ENCODE peak calls at places on chromosomes 6 and 20, in five cellular contexts. One of them, this sample, is unnamed.

GRCh38 chr20:46830886-46831632 is 63.6 kb upstream of the EYA2 start:
- DNase-seq in PC-9: no peak
- DNase-seq in neural progenitor cell: no peak
- DNase-seq in IMR-90: no peak
- DNase-seq in hepatocyte: no peak
- DNase-seq in this sample: no peak

GRCh38 chr20:55515831-55516230 is 489.5 kb downstream of the CBLN4 start:
- DNase-seq in IMR-90: no peak
- DNase-seq in neural progenitor cell: no peak
- DNase-seq in hepatocyte: peak; percentile 13
- DNase-seq in PC-9: no peak
- DNase-seq in this sample: no peak

GRCh38 chr6:47357827-47358226 is 48.1 kb upstream of the TNFRSF21 start:
- DNase-seq in IMR-90: no peak
- DNase-seq in PC-9: no peak
- DNase-seq in neural progenitor cell: no peak
- DNase-seq in hepatocyte: no peak
- DNase-seq in this sample: no peak

GRCh38 chr6:11277275-11278206 is 45.1 kb upstream of the NEDD9 start:
- DNase-seq in neural progenitor cell: peak; percentile 75
- DNase-seq in IMR-90: peak; percentile 82
- DNase-seq in hepatocyte: peak; percentile 40
- DNase-seq in PC-9: peak; percentile 56
- DNase-seq in this sample: peak; percentile 93

GRCh38 chr20:59945731-59946130 is 5.5 kb downstream of the FAM217B start:
- DNase-seq in neural progenitor cell: peak; percentile 19
- DNase-seq in hepatocyte: no peak
- DNase-seq in PC-9: no peak
- DNase-seq in IMR-90: no peak
- DNase-seq in this sample: no peak

GRCh38 chr6:52603000-52603795 is 26.3 kb upstream of the TRAM2 start:
- DNase-seq in neural progenitor cell: no peak
- DNase-seq in hepatocyte: peak; percentile 51
- DNase-seq in IMR-90: peak; percentile 83
- DNase-seq in PC-9: no peak
- DNase-seq in this sample: peak; percentile 70

GRCh38 chr20:58696411-58696961 is 3.9 kb downstream of the NPEPL1 start:
- DNase-seq in hepatocyte: no peak
- DNase-seq in neural progenitor cell: no peak
- DNase-seq in IMR-90: no peak
- DNase-seq in PC-9: no peak
- DNase-seq in this sample: no peak

GRCh38 chr6:47348316-47348863 is 38.7 kb upstream of the TNFRSF21 start:
- DNase-seq in IMR-90: no peak
- DNase-seq in PC-9: no peak
- DNase-seq in hepatocyte: no peak
- DNase-seq in neural progenitor cell: no peak
- DNase-seq in this sample: no peak

GRCh38 chr6:122651031-122651430 is 40.8 kb downstream of the PKIB start:
- DNase-seq in IMR-90: no peak
- DNase-seq in hepatocyte: no peak
- DNase-seq in PC-9: no peak
- DNase-seq in neural progenitor cell: no peak
- DNase-seq in this sample: peak; percentile 49

GRCh38 chr6:133099573-133099972 is 141.6 kb upstream of the EYA4 start:
- DNase-seq in PC-9: no peak
- DNase-seq in IMR-90: peak; percentile 98
- DNase-seq in hepatocyte: no peak
- DNase-seq in neural progenitor cell: no peak
- DNase-seq in this sample: peak; percentile 94

GRCh38 chr6:90062051-90062450 is 167.8 kb downstream of the GJA10 start:
- DNase-seq in neural progenitor cell: no peak
- DNase-seq in hepatocyte: no peak
- DNase-seq in IMR-90: no peak
- DNase-seq in PC-9: no peak
- DNase-seq in this sample: no peak
- H3K4me1 ChIP-seq in neural progenitor cell: no peaks in the 10 kb centered on the region
- H3K4me1 ChIP-seq in hepatocyte: no peaks in the 10 kb centered on the region
- H3K4me1 ChIP-seq in IMR-90: no peaks in the 10 kb centered on the region
- H3K4me1 ChIP-seq in PC-9: no peaks in the 10 kb centered on the region
- H3K4me1 ChIP-seq in this sample: no peaks in the 10 kb centered on the region

DNA sequence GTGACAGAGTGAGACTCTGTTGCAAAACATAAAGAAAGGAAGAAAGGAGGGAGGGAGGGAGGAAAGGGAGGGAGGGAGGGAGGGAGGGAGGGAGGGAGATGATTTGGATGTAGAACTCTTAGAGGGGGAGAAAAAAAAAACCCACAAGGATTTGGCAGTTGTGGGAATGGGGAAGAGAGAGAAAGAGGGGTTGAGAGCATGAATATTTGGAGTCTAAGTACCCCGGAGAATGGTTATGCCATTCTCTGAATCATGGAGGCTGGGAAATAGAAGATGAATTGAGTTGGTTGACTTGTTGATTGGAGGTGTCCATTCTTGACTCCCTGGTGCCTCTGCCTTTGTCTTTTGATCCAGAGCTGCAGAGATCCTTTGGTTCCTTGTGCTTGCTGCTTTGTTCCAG is 35.7 kb downstream of the RALY start:
- DNase-seq in neural progenitor cell: no peak
- DNase-seq in IMR-90: no peak
- DNase-seq in PC-9: no peak
- DNase-seq in hepatocyte: no peak
- DNase-seq in this sample: no peak
- H4K20me1 ChIP-seq in neural progenitor cell: peaks cover 37% of the 10 kb centered on the region
- H4K20me1 ChIP-seq in IMR-90: peaks cover 81% of the 10 kb centered on the region
- H4K20me1 ChIP-seq in PC-9: peaks cover 37% of the 10 kb centered on the region
- H4K20me1 ChIP-seq in hepatocyte: peaks cover 76% of the 10 kb centered on the region
- H4K20me1 ChIP-seq in this sample: peaks cover 93% of the 10 kb centered on the region

DNA sequence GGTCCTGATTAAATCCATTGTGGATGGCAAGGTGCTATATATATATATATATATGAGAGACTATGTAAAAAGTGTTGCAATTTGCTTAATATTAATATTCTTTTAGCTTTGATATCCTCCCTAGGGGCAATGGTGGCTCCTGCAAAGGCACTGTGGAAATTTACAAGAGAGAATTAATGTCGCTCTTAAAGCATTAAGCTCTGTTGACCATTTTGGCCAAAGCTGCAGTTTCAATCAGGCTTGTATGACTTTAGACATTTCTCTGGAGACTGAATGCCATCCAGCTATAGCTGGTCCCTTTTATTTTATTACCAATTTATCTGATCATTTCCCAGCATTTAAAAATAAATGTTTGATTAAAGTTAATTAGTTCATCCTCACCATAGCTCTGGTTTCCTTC is 155.3 kb downstream of the JARID2 start:
- DNase-seq in PC-9: no peak
- DNase-seq in neural progenitor cell: no peak
- DNase-seq in hepatocyte: no peak
- DNase-seq in IMR-90: no peak
- DNase-seq in this sample: no peak
- H3K4me1 ChIP-seq in PC-9: peaks cover 28% of the 10 kb centered on the region
- H3K4me1 ChIP-seq in neural progenitor cell: peaks cover 63% of the 10 kb centered on the region
- H3K4me1 ChIP-seq in hepatocyte: peaks cover 45% of the 10 kb centered on the region
- H3K4me1 ChIP-seq in IMR-90: peaks cover 13% of the 10 kb centered on the region
- H3K4me1 ChIP-seq in this sample: peaks cover 24% of the 10 kb centered on the region

GRCh38 chr20:62142252-62143117 is 709 bp downstream of the PSMA7 start:
- DNase-seq in neural progenitor cell: peak; percentile 61
- DNase-seq in hepatocyte: peak; percentile 40
- DNase-seq in IMR-90: no peak
- DNase-seq in PC-9: no peak
- DNase-seq in this sample: no peak

GRCh38 chr20:62143118-62143975 is at the start of the genes PSMA7 and SS18L1:
- DNase-seq in PC-9: peak; percentile 89
- DNase-seq in neural progenitor cell: peak; percentile 94
- DNase-seq in hepatocyte: peak; percentile 96
- DNase-seq in IMR-90: peak; percentile 80
- DNase-seq in this sample: peak; percentile 76

GRCh38 chr20:62145688-62146018 is 2.1 kb downstream of the SS18L1 start:
- DNase-seq in PC-9: no peak
- DNase-seq in neural progenitor cell: no peak
- DNase-seq in hepatocyte: no peak
- DNase-seq in IMR-90: no peak
- DNase-seq in this sample: no peak

GRCh38 chr20:62146019-62146755 is 2.6 kb downstream of the SS18L1 start:
- DNase-seq in neural progenitor cell: no peak
- DNase-seq in hepatocyte: no peak
- DNase-seq in PC-9: no peak
- DNase-seq in IMR-90: no peak
- DNase-seq in this sample: no peak

GRCh38 chr20:62143976-62144825 is 632 bp downstream of the SS18L1 start:
- DNase-seq in IMR-90: peak; percentile 60
- DNase-seq in neural progenitor cell: peak; percentile 74
- DNase-seq in PC-9: peak; percentile 70
- DNase-seq in hepatocyte: peak; percentile 77
- DNase-seq in this sample: peak; percentile 55
- H4K20me1 ChIP-seq in IMR-90: peaks cover 86% of the 10 kb centered on the region
- H4K20me1 ChIP-seq in neural progenitor cell: peaks cover 85% of the 10 kb centered on the region
- H4K20me1 ChIP-seq in PC-9: peaks cover 76% of the 10 kb centered on the region
- H4K20me1 ChIP-seq in hepatocyte: peaks cover 83% of the 10 kb centered on the region
- H4K20me1 ChIP-seq in this sample: peaks cover 80% of the 10 kb centered on the region

DNA sequence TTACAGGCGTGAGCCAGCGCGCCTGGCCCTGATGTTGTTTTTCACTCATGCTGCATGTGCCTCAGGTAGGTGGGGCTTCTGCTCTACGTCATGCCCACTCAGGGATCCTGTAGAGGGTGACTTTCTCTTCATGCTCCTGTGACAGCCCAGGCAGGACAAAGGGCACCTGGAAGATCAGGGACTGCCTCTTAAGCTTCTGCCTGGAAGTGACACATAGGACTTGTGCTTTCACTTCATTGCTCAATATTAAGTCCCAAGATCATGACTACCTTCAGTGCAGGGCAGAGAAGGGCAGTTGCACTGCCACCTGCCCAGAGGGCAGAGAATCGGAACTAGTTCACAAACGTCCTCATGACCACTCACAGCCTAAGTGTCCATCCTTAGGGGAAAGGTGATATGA is 249.5 kb upstream of the SULF2 start:
- DNase-seq in IMR-90: no peak
- DNase-seq in PC-9: no peak
- DNase-seq in neural progenitor cell: no peak
- DNase-seq in hepatocyte: peak; percentile 39
- DNase-seq in this sample: no peak
- H3K4me1 ChIP-seq in IMR-90: no peaks in the 10 kb centered on the region
- H3K4me1 ChIP-seq in PC-9: peaks cover 18% of the 10 kb centered on the region
- H3K4me1 ChIP-seq in neural progenitor cell: peaks cover 4% of the 10 kb centered on the region
- H3K4me1 ChIP-seq in hepatocyte: no peaks in the 10 kb centered on the region
- H3K4me1 ChIP-seq in this sample: no peaks in the 10 kb centered on the region

GRCh38 chr6:5359413-5359812 is 98.1 kb downstream of the FARS2 start:
- DNase-seq in PC-9: no peak
- DNase-seq in hepatocyte: no peak
- DNase-seq in IMR-90: no peak
- DNase-seq in neural progenitor cell: no peak
- DNase-seq in this sample: no peak

GRCh38 chr6:5351552-5351951 is 90.2 kb downstream of the FARS2 start:
- DNase-seq in neural progenitor cell: no peak
- DNase-seq in hepatocyte: no peak
- DNase-seq in PC-9: no peak
- DNase-seq in IMR-90: no peak
- DNase-seq in this sample: no peak

GRCh38 chr6:5361371-5361770 is 100.1 kb downstream of the FARS2 start:
- DNase-seq in neural progenitor cell: no peak
- DNase-seq in IMR-90: peak; percentile 41
- DNase-seq in hepatocyte: no peak
- DNase-seq in PC-9: no peak
- DNase-seq in this sample: peak; percentile 33

DNA sequence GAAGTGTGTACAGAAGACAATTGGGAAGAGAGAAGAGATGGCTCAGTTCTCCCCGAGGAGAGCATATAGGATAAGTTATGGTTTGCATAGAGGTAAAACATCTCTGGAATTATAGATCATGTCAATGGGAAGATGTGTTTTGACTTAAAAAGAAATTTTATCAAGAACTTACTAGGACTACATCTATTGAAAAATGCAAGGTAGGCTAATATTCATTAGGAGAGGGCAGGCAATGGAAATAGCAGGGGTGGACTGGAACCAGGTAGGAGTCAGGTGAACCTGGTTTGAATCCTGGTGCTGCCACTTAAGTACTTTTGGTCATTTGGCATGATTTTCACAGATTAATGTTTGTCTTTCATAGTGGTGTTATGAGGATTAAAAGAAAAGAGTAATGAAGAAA is 96.2 kb downstream of the FARS2 start:
- DNase-seq in neural progenitor cell: no peak
- DNase-seq in IMR-90: no peak
- DNase-seq in PC-9: no peak
- DNase-seq in hepatocyte: no peak
- DNase-seq in this sample: no peak
- H4K20me1 ChIP-seq in neural progenitor cell: no peaks in the 10 kb centered on the region
- H4K20me1 ChIP-seq in IMR-90: no peaks in the 10 kb centered on the region
- H4K20me1 ChIP-seq in PC-9: no peaks in the 10 kb centered on the region
- H4K20me1 ChIP-seq in hepatocyte: no peaks in the 10 kb centered on the region
- H4K20me1 ChIP-seq in this sample: peaks cover 6% of the 10 kb centered on the region

This sample was measured in astrocyte.